ENCODE peak calls at places on chromosomes 3 and 15, in seven cellular contexts. U is left ventricle myocardium superior; F is fibroblast of the conjunctiva; H is fibroblast of lung; G is stimulated activated CD8-positive, alpha-beta memory T cell treated with anti-CD3 and anti-CD28 coated beads, Interleukin-7, amount 100 ng/mL, for 1 hour; M is C1 segment of cervical spinal cord; L is astrocyte of the cerebellum. P is an unnamed sample.

GRCh38 chr15:77974098-77974414 is 103.5 kb downstream of the TBC1D2B start:
- DNase-seq in U (peak; percentile 86), F (peak; percentile 20), H (peak; percentile 75), G (no peak), M (peak; percentile 45), L (no peak), P (no peak)

GRCh38 chr15:70308011-70308761 is 210.5 kb upstream of the TLE3 start:
- DNase-seq in U (no peak), F (no peak), H (no peak), G (no peak), M (no peak), L (no peak), P (no peak)

GRCh38 chr3:79983063-79983561 is 215.3 kb upstream of the ROBO1 start:
- DNase-seq in U (no peak), F (no peak), H (peak; percentile 3), G (no peak), M (no peak), L (no peak), P (no peak)

GRCh38 chr3:188916934-188917391 is 254.8 kb upstream of the TPRG1 start:
- DNase-seq in U (no peak), F (no peak), H (no peak), G (no peak), M (no peak), L (no peak), P (no peak)

GRCh38 chr3:164332856-164333802 is 745.2 kb downstream of the SI start:
- DNase-seq in U (no peak), F (no peak), H (no peak), G (no peak), M (no peak), L (peak; percentile 31), P (no peak)

GRCh38 chr3:12490547-12490946 is 6.3 kb downstream of the TSEN2 start:
- DNase-seq in U (no peak), F (no peak), H (no peak), G (no peak), M (no peak), L (no peak), P (no peak)

GRCh38 chr3:161557751-161558150 is 61.1 kb downstream of the OTOL1 start:
- DNase-seq in U (no peak), F (no peak), H (no peak), G (no peak), M (no peak), L (no peak), P (no peak)

GRCh38 chr15:27587810-27588209 is 511.3 kb downstream of the OCA2 start:
- DNase-seq in U (no peak), F (no peak), H (no peak), G (no peak), M (no peak), L (no peak), P (no peak)

GRCh38 chr3:112569265-112569664 is 7.4 kb downstream of the SLC35A5 start:
- DNase-seq in U (no peak), F (no peak), H (no peak), G (no peak), M (no peak), L (no peak), P (no peak)

P was measured in kidney epithelial cell.